ENCODE peak calls at places on chromosome 21, in seven cellular contexts. I, F, X, H, M, P and E are unnamed samples.

GRCh38 chr21:17048974-17049373 is 463.9 kb upstream of the CXADR start:
- DNase-seq in I (no peak), F (no peak), X (no peak), H (no peak), M (no peak), P (no peak), E (no peak)

GRCh38 chr21:31604591-31605190 is 54.8 kb upstream of the SOD1 start:
- DNase-seq in I (peak; percentile 64), F (peak; percentile 72), X (peak; percentile 64), H (peak; percentile 60), M (peak; percentile 79), P (peak; percentile 50), E (peak; percentile 56)

GRCh38 chr21:34204481-34205439 is 131.4 kb downstream of the MRPS6 start:
- DNase-seq in I (no peak), F (peak; percentile 40), X (no peak), H (peak; percentile 37), M (peak; percentile 92), P (no peak), E (no peak)

GRCh38 chr21:46323227-46323709 is 402 bp downstream of the C21orf58 start:
- DNase-seq in I (no peak), F (no peak), X (no peak), H (no peak), M (no peak), P (no peak), E (no peak)

GRCh38 chr21:28761709-28762356 is 230.8 kb downstream of the LTN1 start:
- DNase-seq in I (no peak), F (no peak), X (no peak), H (no peak), M (no peak), P (no peak), E (peak; percentile 57)

GRCh38 chr21:17386498-17386897 is 126.3 kb upstream of the CXADR start:
- DNase-seq in I (no peak), F (peak; percentile 30), X (no peak), H (no peak), M (no peak), P (no peak), E (no peak)

GRCh38 chr21:33308586-33309490 is 15.9 kb upstream of the IFNAR1 start:
- DNase-seq in I (no peak), F (no peak), X (no peak), H (no peak), M (peak; percentile 35), P (no peak), E (peak; percentile 72)

GRCh38 chr21:21200103-21200938 is 202.1 kb downstream of the NCAM2 start:
- DNase-seq in I (peak; percentile 72), F (no peak), X (peak; percentile 35), H (no peak), M (no peak), P (no peak), E (peak; percentile 99)

GRCh38 chr21:17466166-17466565 is 46.7 kb upstream of the CXADR start:
- DNase-seq in I (no peak), F (no peak), X (no peak), H (no peak), M (no peak), P (no peak), E (peak; percentile 26)